ENCODE peak calls at places on chromosomes 3 and 15, in eight cellular contexts. B, I, G, P, K, Y, T and J are unnamed samples.

GRCh38 chr3:179068779-179069530 is 2.7 kb downstream of the ZMAT3 start:
- DNase-seq in I (peak; percentile 56), Y (no peak), T (peak; percentile 76), B (peak; percentile 30), K (no peak), G (peak; percentile 31), P (no peak), J (no peak)

GRCh38 chr3:36792342-36792741 is 28.0 kb upstream of the DCLK3 start:
- DNase-seq in G (no peak), I (peak; percentile 40), B (peak; percentile 26), T (peak; percentile 48), Y (no peak), K (no peak), P (no peak), J (no peak)

GRCh38 chr15:42069496-42070275 is 24.7 kb downstream of the PLA2G4D start:
- DNase-seq in K (no peak), G (no peak), Y (no peak), T (no peak), I (no peak), B (no peak), P (no peak), J (no peak)

GRCh38 chr3:131901686-131902085 is 133.1 kb downstream of the CPNE4 start:
- DNase-seq in I (no peak), B (no peak), K (no peak), Y (no peak), P (no peak), G (no peak), T (no peak), J (no peak)

GRCh38 chr15:43346305-43346704 is 15.9 kb upstream of the LCMT2 start:
- DNase-seq in P (no peak), B (no peak), G (no peak), K (no peak), Y (no peak), I (no peak), T (no peak), J (no peak)

GRCh38 chr15:96560246-96560895 is 229.9 kb downstream of the NR2F2 start:
- DNase-seq in I (no peak), B (no peak), G (no peak), Y (no peak), P (no peak), T (no peak), K (no peak), J (no peak)

GRCh38 chr15:63003836-63004610 is 38.5 kb upstream of the TPM1 start:
- DNase-seq in Y (no peak), I (no peak), T (no peak), G (no peak), K (no peak), P (no peak), B (no peak), J (no peak)

GRCh38 chr3:195068045-195068444 is 202.9 kb downstream of the XXYLT1 start:
- DNase-seq in B (no peak), P (no peak), T (no peak), I (no peak), Y (no peak), G (no peak), K (no peak), J (no peak)

GRCh38 chr15:51982013-51982769 is 10.6 kb upstream of the LEO1 start:
- DNase-seq in K (no peak), I (no peak), G (no peak), B (peak; percentile 55), Y (no peak), T (peak; percentile 13), P (no peak), J (no peak)

GRCh38 chr3:146882206-146882605 is 277.1 kb upstream of the PLSCR5 start:
- DNase-seq in P (no peak), B (no peak), T (no peak), K (no peak), G (no peak), I (no peak), Y (no peak), J (no peak)

GRCh38 chr3:141710888-141711616 is 27.0 kb upstream of the RNF7 start:
- DNase-seq in P (no peak), Y (peak; percentile 44), B (no peak), G (no peak), I (no peak), K (no peak), T (no peak), J (no peak)

GRCh38 chr3:129829640-129830039 is 63.9 kb downstream of the TMCC1 start:
- DNase-seq in P (peak; percentile 81), Y (peak; percentile 25), B (peak; percentile 50), K (no peak), G (no peak), I (no peak), T (peak; percentile 65), J (no peak)

GRCh38 chr15:86797135-86797534 is 717.5 kb downstream of the AGBL1 start:
- DNase-seq in K (no peak), T (no peak), B (no peak), G (no peak), P (no peak), I (no peak), Y (no peak), J (no peak)

GRCh38 chr3:171565671-171566070 is 105.5 kb upstream of the TNIK start:
- DNase-seq in B (no peak), G (no peak), K (no peak), T (no peak), Y (no peak), P (no peak), I (no peak), J (no peak)

GRCh38 chr3:186098740-186099139 is 10.1 kb downstream of the ETV5 start:
- DNase-seq in Y (no peak), G (no peak), B (no peak), K (no peak), I (no peak), T (no peak), P (no peak), J (no peak)

GRCh38 chr3:182165234-182165633 is 453.5 kb downstream of the SOX2 start:
- DNase-seq in P (peak; percentile 59), Y (no peak), B (no peak), G (no peak), T (peak; percentile 88), K (no peak), I (no peak), J (no peak)

GRCh38 chr3:12175844-12176453 is 17.2 kb upstream of the TIMP4 start:
- DNase-seq in G (no peak), T (peak; percentile 77), I (peak; percentile 74), B (peak; percentile 15), Y (peak; percentile 53), K (peak; percentile 71), P (no peak), J (no peak)

GRCh38 chr3:86547697-86548096 is 443.3 kb downstream of the VGLL3 start:
- DNase-seq in T (no peak), G (no peak), B (no peak), P (no peak), Y (no peak), K (no peak), I (no peak), J (no peak)

GRCh38 chr3:13112521-13113345 is 39.5 kb upstream of the IQSEC1 start:
- DNase-seq in I (no peak), P (no peak), B (no peak), T (no peak), Y (no peak), G (no peak), K (peak; percentile 30), J (no peak)

GRCh38 chr3:46406786-46407611 is at the start of the genes CCR5AS and CCRL2:
- DNase-seq in T (peak; percentile 32), P (no peak), B (peak; percentile 66), I (no peak), Y (no peak), G (no peak), K (no peak), J (peak; percentile 36)

DNA sequence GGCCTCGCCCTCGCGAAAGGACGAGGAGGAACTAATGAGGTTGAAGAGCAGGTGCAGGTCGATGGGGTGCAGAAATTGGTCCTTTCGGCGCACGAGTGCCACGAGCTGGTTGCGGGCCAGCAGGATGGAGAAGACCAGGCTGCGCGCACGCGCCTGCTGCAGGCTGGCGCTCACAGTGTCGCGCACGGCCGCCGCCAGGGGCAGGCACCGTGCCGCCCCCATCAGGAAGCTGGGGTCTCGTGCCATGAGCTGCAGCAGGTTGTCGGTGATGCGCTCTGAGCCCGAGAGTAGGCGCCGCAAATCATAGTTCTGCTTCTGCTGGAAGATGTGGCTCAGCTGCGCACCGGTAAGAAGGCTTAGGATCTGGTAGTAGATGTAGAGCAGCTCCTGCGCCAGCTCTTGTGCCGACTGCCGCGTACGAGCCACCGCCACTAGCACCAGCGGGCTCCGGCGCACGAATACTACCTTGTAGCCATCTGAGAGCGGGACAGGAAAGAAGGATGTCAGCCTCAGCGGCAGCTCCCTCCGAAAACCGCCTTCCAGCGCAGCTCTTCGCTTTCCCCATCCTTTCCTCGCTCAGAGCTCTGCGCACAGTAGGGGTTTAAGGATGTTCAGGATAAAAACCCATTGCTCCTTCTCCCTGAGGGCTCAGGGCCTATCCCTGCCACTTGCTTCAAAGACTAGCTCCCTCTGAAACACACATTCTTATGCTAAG is 6.9 kb upstream of the MST1R start:
- DNase-seq in Y (no peak), G (no peak), P (no peak), B (no peak), I (peak; percentile 55), K (no peak), T (no peak), J (no peak)
- TF ChIP-seq CTCF in Y (no peak), G (no peak), P (no peak), B (no peak), I (no peak), K (no peak), T (no peak), J (no peak)

DNA sequence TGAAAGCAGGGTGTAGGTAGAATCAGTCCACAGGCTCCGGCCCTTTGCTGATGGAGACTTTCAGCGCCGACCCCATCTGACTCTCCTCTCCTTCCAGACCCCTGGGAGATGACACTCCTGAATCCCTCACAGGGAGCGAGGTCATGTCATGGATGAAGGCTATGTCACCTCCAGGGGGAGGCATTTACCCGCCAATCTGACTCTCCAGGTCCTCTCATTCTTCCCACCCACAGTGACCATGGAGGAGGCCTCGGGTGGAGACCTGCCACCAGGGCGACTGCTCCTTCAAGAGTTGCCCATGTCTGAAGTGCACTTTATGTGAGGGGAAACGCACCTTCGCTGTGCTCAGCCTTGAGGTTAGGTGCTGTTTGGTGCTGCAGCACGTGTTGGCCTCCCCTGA is 112.7 kb downstream of the KLF13 start:
- DNase-seq in I (no peak), K (no peak), B (peak; percentile 47), G (no peak), Y (no peak), T (no peak), P (no peak), J (no peak)
- TF ChIP-seq CTCF in I (peak; percentile 20), K (no peak), B (peak; percentile 5), G (no peak), Y (no peak), T (no peak), P (no peak), J (no peak)

GRCh38 chr3:114361391-114361790 is 67.6 kb downstream of the TIGIT start:
- DNase-seq in B (no peak), G (no peak), P (peak; percentile 56), Y (no peak), T (no peak), I (no peak), K (no peak), J (no peak)
- TF ChIP-seq CTCF in B (no peak), G (no peak), P (no peak), Y (no peak), T (no peak), I (no peak), K (no peak), J (no peak)

DNA sequence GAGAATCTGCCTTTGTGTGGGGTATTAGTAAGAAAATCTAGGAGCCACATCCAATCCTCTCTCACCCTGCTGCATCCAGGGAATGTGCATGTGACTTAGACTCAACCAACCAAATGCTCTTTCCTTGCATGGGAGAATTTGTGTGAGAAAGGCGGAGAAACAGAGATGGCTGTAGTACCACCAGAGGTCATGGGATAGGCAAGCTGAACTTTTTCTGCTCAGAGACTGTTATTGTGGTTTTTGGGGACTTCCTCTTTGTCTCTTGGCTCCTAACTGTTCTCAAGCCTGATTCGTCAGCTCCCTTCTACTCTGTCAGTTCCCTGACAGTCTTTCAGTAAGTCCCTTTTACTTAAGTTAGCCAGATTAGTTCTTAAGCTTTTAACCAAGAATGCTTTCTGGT is 2.6 kb upstream of the ZSCAN2 start:
- DNase-seq in G (no peak), T (no peak), I (no peak), Y (no peak), K (no peak), B (peak; percentile 75), P (no peak), J (no peak)
- TF ChIP-seq CTCF in G (no peak), T (no peak), I (no peak), Y (no peak), K (no peak), B (no peak), P (no peak), J (no peak)